ENCODE peak calls at places on chromosome 5, in five cellular contexts. G is H9; W is RPMI8226; L is activated naive CD8-positive, alpha-beta T cell treated with anti-CD3 and anti-CD28 coated beads for 36 hours; M is activated T-cell treated with anti-CD3 and anti-CD28 coated beads for 24 hours. Y is an unnamed sample.

GRCh38 chr5:37615184-37615583 is 224.7 kb downstream of the GDNF start:
- DNase-seq in G (no peak), W (no peak), M (no peak), L (no peak), Y (no peak)

GRCh38 chr5:172606156-172606785 is 34.8 kb upstream of the NEURL1B start:
- DNase-seq in L (no peak), G (peak; percentile 25), M (no peak), W (no peak), Y (no peak)

GRCh38 chr5:169602535-169602934 is 19.0 kb downstream of the SPDL1 start:
- DNase-seq in G (no peak), W (no peak), M (no peak), L (no peak), Y (no peak)

GRCh38 chr5:169703803-169704202 is 66.7 kb downstream of the DOCK2 start:
- DNase-seq in W (no peak), L (no peak), M (no peak), G (no peak), Y (no peak)

GRCh38 chr5:42970636-42971559 is 69.2 kb downstream of the ANXA2R start:
- DNase-seq in W (no peak), M (no peak), G (peak; percentile 77), L (no peak), Y (peak; percentile 82)

GRCh38 chr5:53418844-53419243 is 61.6 kb upstream of the FST start:
- DNase-seq in W (no peak), L (no peak), M (no peak), G (no peak), Y (no peak)

GRCh38 chr5:103280962-103281361 is 22.4 kb downstream of the MACIR start:
- DNase-seq in L (no peak), M (no peak), W (no peak), G (no peak), Y (no peak)

GRCh38 chr5:157990583-157991181 is 131.7 kb upstream of the CLINT1 start:
- DNase-seq in W (no peak), G (no peak), L (no peak), M (no peak), Y (no peak)

GRCh38 chr5:122498163-122498562 is 186.1 kb downstream of the SNCAIP start:
- DNase-seq in W (no peak), L (no peak), M (no peak), G (peak; percentile 76), Y (peak; percentile 63)

GRCh38 chr5:146426853-146427618 is 20.1 kb upstream of the TCERG1 start:
- DNase-seq in W (peak; percentile 50), M (no peak), G (no peak), L (no peak), Y (no peak)

GRCh38 chr5:180521591-180521990 is 27.4 kb downstream of the CNOT6 start:
- DNase-seq in G (no peak), W (no peak), M (no peak), L (no peak), Y (no peak)

GRCh38 chr5:141709704-141710267 is 27.8 kb upstream of the ARAP3 start:
- DNase-seq in G (no peak), M (no peak), L (no peak), W (no peak), Y (no peak)

GRCh38 chr5:65961644-65962043 is 35.3 kb downstream of the ERBIN start:
- DNase-seq in G (no peak), M (no peak), W (no peak), L (no peak), Y (no peak)

GRCh38 chr5:38922199-38922598 is 76.4 kb downstream of the OSMR start:
- DNase-seq in M (peak; percentile 23), G (peak; percentile 53), L (peak; percentile 32), W (peak; percentile 45), Y (peak; percentile 59)

GRCh38 chr5:67815455-67816391 is 399.8 kb upstream of the PIK3R1 start:
- DNase-seq in L (no peak), W (no peak), M (no peak), G (no peak), Y (no peak)

GRCh38 chr5:131647078-131647769 is 12.2 kb upstream of the RAPGEF6 start:
- DNase-seq in M (no peak), W (peak; percentile 66), G (no peak), L (no peak), Y (no peak)

GRCh38 chr5:130520211-130520610 is 615.9 kb downstream of the CHSY3 start:
- DNase-seq in L (no peak), G (no peak), W (no peak), M (no peak), Y (no peak)

GRCh38 chr5:60334281-60334713 is 365.7 kb downstream of the DEPDC1B start:
- DNase-seq in M (no peak), L (no peak), W (no peak), G (no peak), Y (no peak)

GRCh38 chr5:91141642-91142041 is 241.5 kb downstream of the ARRDC3 start:
- DNase-seq in L (no peak), W (no peak), M (no peak), G (no peak), Y (no peak)

GRCh38 chr5:75322066-75322465 is 15.0 kb upstream of the HMGCR start:
- DNase-seq in M (no peak), G (peak; percentile 58), W (no peak), L (no peak), Y (no peak)